ENCODE peak calls at places on chromosomes 3 and 15, in eight cellular contexts. L is GM23338, V is fibroblast of lung, N is mesendoderm, W is PC-9, U is mammary epithelial cell, A is GM23248, M is HepG2. D is an unnamed sample.

GRCh38 chr3:159305017-159305416 is 503.2 kb downstream of the MFSD1 start:
- DNase-seq in V (no peak), U (no peak), W (no peak), M (no peak), A (no peak), N (no peak), L (no peak), D (no peak)

GRCh38 chr15:90643301-90643632 is 73.9 kb upstream of the BLM start:
- DNase-seq in A (no peak), V (no peak), U (no peak), L (no peak), N (no peak), M (no peak), W (no peak), D (no peak)

GRCh38 chr3:127274200-127274599 is 13.6 kb downstream of the PRR20G start:
- DNase-seq in M (no peak), L (no peak), A (no peak), W (no peak), U (no peak), V (no peak), N (no peak), D (no peak)

GRCh38 chr15:92115834-92116233 is 262.3 kb downstream of the SLCO3A1 start:
- DNase-seq in W (no peak), M (no peak), U (no peak), N (no peak), A (no peak), L (no peak), V (no peak), D (no peak)

GRCh38 chr3:139887431-139887830 is 47.6 kb upstream of the CLSTN2 start:
- DNase-seq in A (no peak), L (no peak), V (no peak), M (no peak), W (no peak), U (no peak), N (no peak), D (no peak)

GRCh38 chr3:191220908-191221307 is 21.9 kb downstream of the OSTN start:
- DNase-seq in M (peak; percentile 3), A (no peak), V (no peak), U (peak; percentile 7), N (peak; percentile 64), W (no peak), L (peak; percentile 47), D (no peak)

GRCh38 chr15:91055548-91056331 is 33.3 kb upstream of the VPS33B start:
- DNase-seq in A (peak; percentile 83), W (peak; percentile 43), U (peak; percentile 67), M (peak; percentile 38), L (peak; percentile 93), N (peak; percentile 73), V (peak; percentile 44), D (peak; percentile 74)

GRCh38 chr15:41258706-41259471 is 27.8 kb downstream of the CHP1 start:
- DNase-seq in V (peak; percentile 79), U (peak; percentile 39), L (no peak), M (peak; percentile 40), W (peak; percentile 96), A (peak; percentile 53), N (no peak), D (no peak)

GRCh38 chr15:36809380-36809779 is 230.0 kb downstream of the CDIN1 start:
- DNase-seq in M (no peak), W (no peak), V (no peak), U (no peak), N (no peak), A (no peak), L (no peak), D (no peak)

GRCh38 chr3:81910244-81910852 is 148.9 kb upstream of the GBE1 start:
- DNase-seq in U (peak; percentile 24), A (peak; percentile 65), V (peak; percentile 15), L (peak; percentile 76), N (peak; percentile 36), M (peak; percentile 46), W (no peak), D (peak; percentile 75)

GRCh38 chr15:63021031-63021430 is 21.5 kb upstream of the TPM1 start:
- DNase-seq in M (no peak), L (no peak), U (peak; percentile 36), A (no peak), N (no peak), W (no peak), V (no peak), D (peak; percentile 12)

GRCh38 chr15:55196011-55196410 is 730 bp downstream of the RSL24D1 start:
- DNase-seq in M (no peak), A (peak; percentile 29), N (no peak), L (no peak), U (peak; percentile 8), V (no peak), W (no peak), D (no peak)

GRCh38 chr3:10041034-10041433 is 14.8 kb downstream of the FANCD2 start:
- DNase-seq in A (no peak), L (no peak), W (no peak), U (no peak), N (no peak), V (no peak), M (no peak), D (no peak)

GRCh38 chr3:12046406-12046805 is 42.2 kb downstream of the SYN2 start:
- DNase-seq in L (peak; percentile 33), A (peak; percentile 13), M (no peak), V (no peak), U (no peak), W (no peak), N (no peak), D (peak; percentile 21)

GRCh38 chr3:128413003-128413370 is 53.7 kb downstream of the DNAJB8 start:
- DNase-seq in V (no peak), L (peak; percentile 59), A (no peak), M (no peak), U (no peak), W (no peak), N (no peak), D (no peak)

GRCh38 chr3:143402602-143403001 is 283.0 kb downstream of the CHST2 start:
- DNase-seq in A (no peak), U (no peak), W (no peak), M (no peak), N (no peak), V (no peak), L (no peak), D (no peak)

GRCh38 chr15:74383695-74384565 is 16.5 kb upstream of the CYP11A1 start:
- DNase-seq in A (peak; percentile 61), M (no peak), N (no peak), V (peak; percentile 81), L (no peak), U (peak; percentile 99), W (peak; percentile 81), D (peak; percentile 94)

GRCh38 chr15:74752011-74752410 is 3.4 kb downstream of the CYP1A2 start:
- DNase-seq in N (no peak), W (no peak), V (no peak), M (no peak), A (no peak), L (no peak), U (no peak), D (no peak)

GRCh38 chr3:78765671-78766485 is 1001.9 kb downstream of the ROBO1 start:
- DNase-seq in W (no peak), A (no peak), L (no peak), M (no peak), U (no peak), V (no peak), N (no peak), D (no peak)

GRCh38 chr15:98321916-98322315 is 326.4 kb upstream of the IGF1R start:
- DNase-seq in L (no peak), A (no peak), V (no peak), M (no peak), N (peak; percentile 11), U (peak; percentile 80), W (no peak), D (no peak)

GRCh38 chr3:186471781-186472180 is 72.4 kb downstream of the CRYGS start:
- DNase-seq in M (no peak), N (no peak), U (no peak), A (no peak), W (no peak), L (no peak), V (no peak), D (no peak)

GRCh38 chr3:131704084-131704483 is 201.3 kb upstream of the MRPL3 start:
- DNase-seq in V (peak; percentile 50), A (peak; percentile 57), W (no peak), L (no peak), N (peak; percentile 87), M (no peak), U (no peak), D (no peak)

GRCh38 chr15:50864876-50865275 is 43.6 kb upstream of the AP4E1 start:
- DNase-seq in A (no peak), V (no peak), U (no peak), N (no peak), L (no peak), W (no peak), M (no peak), D (no peak)

GRCh38 chr3:58835075-58835474 is 168.5 kb upstream of the FAM3D start:
- DNase-seq in W (no peak), A (peak; percentile 70), N (no peak), U (peak; percentile 52), M (no peak), V (peak; percentile 79), L (no peak), D (no peak)
- H3K79me2 ChIP-seq in W (no peaks in the 10 kb centered on the region), A (no peaks in the 10 kb centered on the region), N (no peaks in the 10 kb centered on the region), U (no peaks in the 10 kb centered on the region), M (no peaks in the 10 kb centered on the region), V (no peaks in the 10 kb centered on the region), L (peaks cover 12% of the 10 kb centered on the region), D (no peaks in the 10 kb centered on the region)

GRCh38 chr15:100598655-100599054 is 3.3 kb downstream of the LINS1 start:
- DNase-seq in L (no peak), N (no peak), U (no peak), W (no peak), M (no peak), V (no peak), A (no peak), D (no peak)
- H3K79me2 ChIP-seq in L (peaks cover 82% of the 10 kb centered on the region), N (peaks cover 14% of the 10 kb centered on the region), U (peaks cover 92% of the 10 kb centered on the region), W (peaks cover 78% of the 10 kb centered on the region), M (peaks cover 59% of the 10 kb centered on the region), V (peaks cover 48% of the 10 kb centered on the region), A (peaks cover 95% of the 10 kb centered on the region), D (peaks cover 11% of the 10 kb centered on the region)

GRCh38 chr3:188197388-188197847 is 43.5 kb downstream of the LPP start:
- DNase-seq in W (peak; percentile 70), V (peak; percentile 60), A (peak; percentile 29), U (no peak), L (no peak), N (peak; percentile 95), M (no peak), D (no peak)
- H3K79me2 ChIP-seq in W (peaks cover 58% of the 10 kb centered on the region), V (peaks cover 64% of the 10 kb centered on the region), A (peaks cover 99% of the 10 kb centered on the region), U (peaks cover 90% of the 10 kb centered on the region), L (peaks cover 51% of the 10 kb centered on the region), N (peaks cover 10% of the 10 kb centered on the region), M (peaks cover 76% of the 10 kb centered on the region), D (no peaks in the 10 kb centered on the region)

GRCh38 chr3:46006243-46006642 is 10.6 kb upstream of the FYCO1 start:
- DNase-seq in W (no peak), N (no peak), M (no peak), V (no peak), U (no peak), A (no peak), L (no peak), D (no peak)

GRCh38 chr3:46007280-46007679 is 11.7 kb upstream of the FYCO1 start:
- DNase-seq in N (no peak), V (no peak), U (no peak), L (no peak), M (no peak), W (no peak), A (no peak), D (no peak)

GRCh38 chr3:46006646-46007045 is 11.0 kb upstream of the FYCO1 start:
- DNase-seq in A (peak; percentile 85), L (no peak), V (peak; percentile 85), W (peak; percentile 36), M (no peak), N (peak; percentile 60), U (peak; percentile 42), D (peak; percentile 30)

GRCh38 chr3:46010519-46011113 is 15.0 kb upstream of the FYCO1 start:
- DNase-seq in L (no peak), U (no peak), M (no peak), V (no peak), A (no peak), N (no peak), W (no peak), D (no peak)

GRCh38 chr3:46008058-46008457 is 12.4 kb upstream of the FYCO1 start:
- DNase-seq in A (no peak), W (no peak), V (no peak), M (no peak), N (no peak), L (no peak), U (no peak), D (no peak)
- H3K79me2 ChIP-seq in A (no peaks in the 10 kb centered on the region), W (no peaks in the 10 kb centered on the region), V (no peaks in the 10 kb centered on the region), M (no peaks in the 10 kb centered on the region), N (no peaks in the 10 kb centered on the region), L (no peaks in the 10 kb centered on the region), U (no peaks in the 10 kb centered on the region), D (no peaks in the 10 kb centered on the region)